ENCODE peak calls at places on chromosomes 13 and 19, in eight cellular contexts. M is suprapubic skin, A is GM12878, H is lower leg skin, N is GM20000, E is HL-60, R is neural crest cell, P is HFF-Myc. B is an unnamed sample.

GRCh38 chr13:36131215-36131930 is at the start of gene DCLK1:
- DNase-seq in M (peak; percentile 78), A (no peak), H (peak; percentile 42), N (no peak), E (no peak), R (peak; percentile 60), P (no peak), B (peak; percentile 90)

GRCh38 chr19:55245236-55245904 is 13.4 kb downstream of the PPP6R1 start:
- DNase-seq in M (no peak), A (no peak), H (no peak), N (no peak), E (no peak), R (no peak), P (no peak), B (no peak)

GRCh38 chr19:16588089-16588823 is 16.0 kb upstream of the SLC35E1 start:
- DNase-seq in M (peak; percentile 64), A (peak; percentile 90), H (no peak), N (peak; percentile 84), E (peak; percentile 78), R (no peak), P (no peak), B (no peak)

GRCh38 chr19:17220207-17220758 is 5.1 kb downstream of the USE1 start:
- DNase-seq in M (no peak), A (no peak), H (no peak), N (no peak), E (no peak), R (no peak), P (no peak), B (no peak)

GRCh38 chr13:78382481-78382880 is 220.9 kb downstream of the POU4F1 start:
- DNase-seq in M (no peak), A (no peak), H (no peak), N (no peak), E (no peak), R (no peak), P (no peak), B (no peak)

GRCh38 chr13:36819811-36820140 is 754 bp downstream of the RFXAP start:
- DNase-seq in M (no peak), A (no peak), H (no peak), N (no peak), E (no peak), R (no peak), P (no peak), B (no peak)

GRCh38 chr13:87669379-87669978 is 1.7 kb upstream of the SLITRK5 start:
- DNase-seq in M (no peak), A (no peak), H (no peak), N (peak; percentile 42), E (peak; percentile 20), R (no peak), P (no peak), B (no peak)

GRCh38 chr13:66102864-66103263 is 1127.3 kb downstream of the PCDH9 start:
- DNase-seq in M (no peak), A (no peak), H (no peak), N (no peak), E (no peak), R (no peak), P (no peak), B (no peak)

GRCh38 chr19:961866-962620 is 22.1 kb upstream of the WDR18 start:
- DNase-seq in M (no peak), A (no peak), H (no peak), N (no peak), E (no peak), R (no peak), P (no peak), B (no peak)

GRCh38 chr19:962683-963385 is 21.3 kb upstream of the WDR18 start:
- DNase-seq in M (no peak), A (no peak), H (no peak), N (no peak), E (no peak), R (no peak), P (no peak), B (peak; percentile 82)

GRCh38 chr19:964761-965694 is 19.1 kb upstream of the WDR18 start:
- DNase-seq in M (no peak), A (no peak), H (no peak), N (no peak), E (no peak), R (no peak), P (no peak), B (no peak)

GRCh38 chr19:964116-964520 is 20.0 kb upstream of the WDR18 start:
- DNase-seq in M (no peak), A (no peak), H (no peak), N (no peak), E (no peak), R (no peak), P (no peak), B (peak; percentile 81)

DNA sequence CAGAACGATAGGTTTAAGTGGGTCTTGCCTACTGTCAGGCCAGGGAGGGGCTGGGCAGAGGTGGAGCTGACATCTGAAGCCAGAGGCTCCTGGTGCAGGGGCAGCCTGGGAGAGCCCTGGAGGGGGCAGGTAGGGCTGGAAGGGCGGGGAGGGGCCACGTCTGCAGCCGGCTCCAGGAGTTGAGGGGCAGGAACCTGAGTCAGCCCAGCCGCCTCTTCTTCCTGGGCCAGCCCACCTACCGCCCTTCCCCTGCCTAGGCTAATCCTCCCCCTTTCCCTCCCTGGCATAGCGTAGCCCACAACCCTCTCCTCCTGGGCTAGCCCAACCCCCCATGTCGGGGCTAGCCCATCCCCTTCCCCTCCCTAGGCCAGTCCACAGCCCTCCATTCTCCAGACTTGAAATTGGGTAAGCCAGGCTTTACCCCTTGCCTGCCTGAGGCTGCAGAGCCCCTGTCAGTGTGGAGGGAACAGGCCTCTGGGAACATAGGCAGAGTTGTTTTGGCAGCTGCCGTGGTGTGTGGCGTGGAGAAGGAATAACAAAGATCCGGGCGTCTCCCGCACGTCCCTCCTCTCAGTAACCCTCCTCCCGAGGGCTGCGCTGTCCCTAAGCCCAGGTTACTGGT is 20.6 kb upstream of the WDR18 start:
- DNase-seq in M (no peak), A (no peak), H (no peak), N (no peak), E (no peak), R (no peak), P (no peak), B (no peak)
- TF ChIP-seq CTCF in M (no peak), A (no peak), H (no peak), N (no peak), E (no peak), R (no peak), P (no peak), B (no peak)

GRCh38 chr13:24670927-24671326 is 9.3 kb upstream of the ATP12A start:
- DNase-seq in M (peak; percentile 44), A (no peak), H (no peak), N (no peak), E (no peak), R (no peak), P (no peak), B (no peak)
- TF ChIP-seq CTCF in M (no peak), A (peak; percentile 35), H (no peak), N (no peak), E (peak; percentile 7), R (no peak), P (no peak), B (no peak)

GRCh38 chr13:51583469-51583874 is 790 bp upstream of the WDFY2 start:
- DNase-seq in M (no peak), A (no peak), H (no peak), N (no peak), E (no peak), R (no peak), P (no peak), B (no peak)

GRCh38 chr13:51585696-51586095 is 1.4 kb downstream of the WDFY2 start:
- DNase-seq in M (no peak), A (no peak), H (no peak), N (no peak), E (no peak), R (no peak), P (no peak), B (no peak)

GRCh38 chr13:51585234-51585672 is 991 bp downstream of the WDFY2 start:
- DNase-seq in M (no peak), A (no peak), H (no peak), N (no peak), E (peak; percentile 45), R (no peak), P (no peak), B (no peak)

GRCh38 chr13:51583875-51584730 is at the start of gene WDFY2:
- DNase-seq in M (peak; percentile 100), A (peak; percentile 99), H (peak; percentile 100), N (peak; percentile 97), E (peak; percentile 99), R (peak; percentile 99), P (peak; percentile 100), B (peak; percentile 100)

GRCh38 chr13:51584731-51585191 is 499 bp downstream of the WDFY2 start:
- DNase-seq in M (peak; percentile 90), A (no peak), H (peak; percentile 68), N (peak; percentile 70), E (no peak), R (peak; percentile 53), P (no peak), B (peak; percentile 92)
- TF ChIP-seq CTCF in M (no peak), A (peak; percentile 15), H (no peak), N (no peak), E (no peak), R (peak; percentile 21), P (no peak), B (peak; percentile 62)

GRCh38 chr19:2049741-2050348 is 1.2 kb downstream of the MKNK2 start:
- DNase-seq in M (peak; percentile 88), A (no peak), H (peak; percentile 74), N (peak; percentile 77), E (peak; percentile 96), R (no peak), P (no peak), B (no peak)

GRCh38 chr19:2048959-2049740 is 1.9 kb downstream of the MKNK2 start:
- DNase-seq in M (peak; percentile 71), A (no peak), H (no peak), N (no peak), E (peak; percentile 39), R (no peak), P (no peak), B (peak; percentile 91)

GRCh38 chr19:2050349-2050990 is 574 bp downstream of the MKNK2 start:
- DNase-seq in M (peak; percentile 68), A (no peak), H (no peak), N (no peak), E (peak; percentile 36), R (no peak), P (no peak), B (peak; percentile 92)

GRCh38 chr19:2051771-2052704 is 994 bp upstream of the MKNK2 start:
- DNase-seq in M (peak; percentile 79), A (peak; percentile 72), H (no peak), N (no peak), E (no peak), R (no peak), P (no peak), B (no peak)

DNA sequence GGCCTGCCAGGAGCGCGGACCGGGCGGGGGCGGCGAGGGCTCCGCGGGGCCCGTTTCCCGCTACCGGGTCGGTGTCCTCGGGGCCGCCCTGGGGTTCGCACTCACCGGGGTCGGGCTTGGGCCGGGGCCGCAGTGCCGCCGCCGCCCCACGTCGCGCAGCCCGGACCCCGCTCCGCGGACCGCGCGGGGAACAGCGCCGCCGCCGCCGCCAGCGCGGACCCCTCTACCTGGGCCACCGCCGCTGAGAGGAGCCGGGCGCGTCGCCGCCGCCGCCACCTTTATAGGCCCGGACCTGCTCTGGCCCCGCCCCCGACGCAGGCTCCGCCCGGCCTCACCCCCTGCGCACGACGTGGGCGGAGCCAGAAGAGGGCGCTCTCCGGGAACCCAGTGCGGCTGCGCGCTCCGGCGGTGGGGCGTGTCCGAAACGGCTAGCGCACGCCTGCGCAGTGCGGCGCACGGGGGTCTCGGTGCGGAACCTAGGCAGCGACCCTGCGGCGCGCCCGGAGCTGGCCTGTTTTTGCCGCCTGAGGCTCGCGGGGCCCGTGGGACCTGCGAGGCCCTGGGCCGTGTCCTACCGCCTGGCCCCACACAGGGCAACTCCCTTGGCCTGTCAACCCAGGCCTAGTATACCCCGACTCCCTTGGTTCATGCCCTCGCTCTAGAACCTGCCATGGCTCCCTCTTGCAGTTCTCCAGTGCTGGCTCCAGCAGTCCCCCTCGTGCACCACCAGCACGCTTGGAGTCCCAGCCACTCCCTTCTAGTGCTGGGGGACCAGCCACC is at the start of gene MKNK2:
- DNase-seq in M (peak; percentile 92), A (no peak), H (peak; percentile 79), N (peak; percentile 99), E (peak; percentile 83), R (peak; percentile 98), P (no peak), B (peak; percentile 97)
- TF ChIP-seq CTCF in M (peak; percentile 75), A (peak; percentile 49), H (no peak), N (peak; percentile 59), E (no peak), R (peak; percentile 61), P (peak; percentile 58), B (peak; percentile 79)